ENCODE peak calls at places on chromosomes 1 and 21, in nine cellular contexts. M is kidney, V is lower lobe of right lung, Y is mammary epithelial cell, H is tibial nerve, Z is breast epithelium, U is fibroblast of lung, S is heart right ventricle, O is cardiac muscle cell. C is an unnamed sample. For H3K36me3, the result is how much of the 10 kb centered on the place peaks cover.

GRCh38 chr1:10755977-10756521 is 40.4 kb downstream of the CASZ1 start:
- DNase-seq in Y (peak), M (peak), O (no peak), S (peak), H (no peak), Z (peak), V (peak), U (peak), C (peak)

GRCh38 chr1:96632045-96632664 is 89.4 kb upstream of the PTBP2 start:
- DNase-seq in Y (no peak), U (no peak), O (no peak), M (no peak), Z (no peak), V (no peak), S (no peak), H (no peak), C (no peak)

GRCh38 chr1:169834869-169835268 is 40.2 kb upstream of the METTL18 start:
- DNase-seq in H (no peak), U (no peak), M (no peak), S (no peak), O (no peak), V (no peak), Z (no peak), Y (no peak), C (no peak)

GRCh38 chr1:109786531-109787021 is 22.9 kb upstream of the EPS8L3 start:
- DNase-seq in U (peak), O (no peak), Z (no peak), M (peak), S (no peak), H (no peak), V (peak), Y (no peak), C (no peak)

GRCh38 chr1:224328644-224329043 is 1.3 kb downstream of the NVL start:
- DNase-seq in M (no peak), U (no peak), O (no peak), Z (no peak), V (no peak), Y (no peak), H (no peak), S (no peak), C (no peak)

GRCh38 chr1:233868461-233868860 is 36.0 kb upstream of the SLC35F3 start:
- DNase-seq in O (no peak), H (no peak), Z (no peak), Y (peak), V (no peak), S (no peak), M (no peak), U (no peak), C (no peak)

GRCh38 chr1:66140072-66140471 is 347.4 kb downstream of the PDE4B start:
- DNase-seq in U (no peak), S (no peak), H (no peak), V (peak), M (no peak), O (no peak), Y (no peak), Z (no peak), C (no peak)

GRCh38 chr1:147479864-147480564 is 61.3 kb upstream of the BCL9 start:
- DNase-seq in S (no peak), U (no peak), Y (no peak), O (no peak), Z (no peak), H (no peak), V (no peak), M (no peak), C (no peak)

GRCh38 chr1:67939942-67940341 is 106.7 kb upstream of the GNG12 start:
- DNase-seq in S (no peak), U (no peak), M (no peak), H (no peak), O (no peak), Z (no peak), Y (no peak), V (no peak), C (no peak)

GRCh38 chr1:242245255-242245654 is 246.4 kb upstream of the MAP1LC3C start:
- DNase-seq in Z (no peak), O (no peak), U (no peak), H (no peak), M (no peak), Y (no peak), S (no peak), V (no peak), C (no peak)

GRCh38 chr1:233112184-233113008 is 162.0 kb downstream of the NTPCR start:
- DNase-seq in U (no peak), Y (no peak), M (no peak), H (no peak), Z (no peak), O (no peak), V (no peak), S (no peak), C (no peak)

GRCh38 chr1:38083541-38083940 is 36.9 kb upstream of the POU3F1 start:
- DNase-seq in O (no peak), Z (no peak), U (no peak), Y (no peak), M (no peak), H (no peak), V (no peak), S (no peak), C (no peak)

GRCh38 chr1:229309684-229310083 is 33.2 kb downstream of the CCSAP start:
- DNase-seq in H (no peak), Z (no peak), O (no peak), V (no peak), M (no peak), Y (no peak), S (no peak), U (no peak), C (no peak)

GRCh38 chr1:160767417-160768294 is 28.3 kb upstream of the LY9 start:
- DNase-seq in H (no peak), O (no peak), V (no peak), S (no peak), M (no peak), Z (no peak), Y (peak), U (no peak), C (peak)

DNA sequence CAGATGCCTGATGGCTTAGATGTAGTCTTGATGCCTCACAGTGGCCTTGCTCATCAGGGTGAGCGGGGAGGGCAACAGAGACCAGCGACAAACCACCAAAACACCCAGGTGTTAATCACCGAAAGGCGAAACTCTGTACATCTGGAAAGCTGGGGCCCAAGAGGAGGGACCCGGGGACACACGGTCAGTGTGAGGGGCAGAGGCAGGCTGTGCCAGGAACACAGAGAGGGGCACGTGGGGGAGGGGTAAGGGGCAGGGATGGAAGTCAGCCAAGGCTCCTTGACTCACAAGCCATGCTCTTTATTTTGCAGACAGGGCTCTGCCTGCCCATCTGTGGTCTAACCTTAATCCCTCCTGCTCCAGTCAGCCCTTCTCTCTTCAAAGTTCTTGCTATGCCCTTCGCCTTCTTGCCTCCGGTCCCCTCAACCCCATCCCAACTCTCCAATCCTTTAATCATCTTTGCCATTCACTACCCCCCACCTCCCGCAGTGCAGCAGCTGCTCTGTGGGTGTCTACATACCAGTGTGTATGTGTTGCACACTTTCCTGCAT is 4.3 kb downstream of the MEF2D start:
- DNase-seq in V (no peak), S (no peak), Z (no peak), U (no peak), M (peak), H (no peak), O (no peak), Y (no peak), C (peak)
- H3K4me3 ChIP-seq in V (peak), S (peak), Z (peak), U (no peak), M (peak), H (no peak), O (no peak), Y (no peak), C (peak)

GRCh38 chr21:46397993-46398392 is 60.7 kb upstream of the DIP2A start:
- DNase-seq in O (no peak), U (no peak), Z (no peak), S (no peak), Y (no peak), M (no peak), V (no peak), H (no peak), C (no peak)

GRCh38 chr21:46399129-46399528 is 59.6 kb upstream of the DIP2A start:
- DNase-seq in M (no peak), S (no peak), Z (no peak), Y (no peak), O (no peak), V (no peak), H (no peak), U (no peak), C (no peak)

GRCh38 chr21:46401186-46401910 is 57.3 kb upstream of the DIP2A start:
- DNase-seq in V (peak), Y (no peak), U (no peak), H (no peak), M (peak), S (no peak), O (no peak), Z (no peak), C (no peak)

GRCh38 chr21:46397211-46397905 is 61.3 kb upstream of the DIP2A start:
- DNase-seq in S (no peak), O (no peak), V (no peak), M (no peak), H (no peak), Z (no peak), U (no peak), Y (no peak), C (no peak)

GRCh38 chr21:46399686-46400085 is 59.0 kb upstream of the DIP2A start:
- DNase-seq in O (no peak), M (no peak), U (no peak), S (no peak), H (no peak), V (peak), Z (no peak), Y (peak), C (no peak)
- H3K36me3 ChIP-seq in O (under half), M (under half), U (under half), S (under half), H (under half), V (half or more), Z (under half), Y (under half), C (under half)

GRCh38 chr21:45477176-45478114 is 64.8 kb downstream of the SLC19A1 start:
- DNase-seq in Z (no peak), V (no peak), O (no peak), U (no peak), M (peak), S (no peak), H (no peak), Y (no peak), C (no peak)
- H3K4me3 ChIP-seq in Z (peak), V (peak), O (no peak), U (no peak), M (no peak), S (no peak), H (no peak), Y (no peak), C (peak)

DNA sequence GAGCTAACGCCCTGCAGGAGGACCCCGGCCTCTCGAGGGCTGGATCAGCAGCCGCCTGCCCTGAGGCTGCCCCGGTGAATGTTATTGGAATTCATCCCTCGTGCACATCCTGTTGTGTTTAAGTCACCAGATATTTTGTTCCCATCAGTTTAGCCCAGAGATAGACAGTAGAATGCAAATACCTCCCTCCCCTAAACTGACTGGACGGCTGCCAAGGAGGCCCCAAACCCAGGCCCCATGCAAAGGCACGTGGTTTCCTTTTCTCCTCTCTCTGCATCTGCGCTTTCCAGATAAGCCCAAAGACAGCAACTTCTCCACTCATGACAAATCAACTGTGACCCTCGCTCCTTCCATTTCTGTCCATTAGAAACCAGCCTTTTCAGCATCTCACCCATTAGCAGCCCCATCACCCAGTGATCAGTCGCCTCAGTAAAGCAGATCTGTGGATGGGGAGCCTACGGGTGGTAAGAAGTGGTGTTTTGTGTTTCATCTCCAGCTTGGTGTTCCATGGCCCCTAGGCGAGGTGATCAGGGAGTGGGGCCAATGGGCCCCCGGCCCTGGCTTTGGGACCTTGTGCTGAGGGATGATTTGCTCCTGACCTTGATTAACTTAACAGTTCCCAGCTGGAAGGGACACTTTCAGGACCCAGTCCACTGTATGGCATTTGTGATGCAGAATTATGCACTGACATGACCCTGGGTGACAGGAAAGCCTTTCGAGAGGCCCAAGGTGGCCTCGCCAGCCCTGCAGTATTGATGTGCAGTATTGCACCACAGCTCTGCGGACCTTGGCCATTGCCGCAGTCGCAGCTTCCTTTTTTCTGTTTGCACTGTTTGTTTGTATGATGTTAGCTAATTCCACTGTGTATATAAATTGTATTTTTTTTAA is 5.2 kb downstream of the NPPA start:
- DNase-seq in M (peak), U (peak), V (peak), Z (no peak), H (no peak), S (peak), O (no peak), Y (no peak), C (no peak)
- H3K36me3 ChIP-seq in M (half or more), U (under half), V (half or more), Z (under half), H (under half), S (under half), O (under half), Y (under half), C (under half)

GRCh38 chr1:16211824-16212223 is 628 bp downstream of the ARHGEF19 start:
- DNase-seq in Y (no peak), O (no peak), V (no peak), U (no peak), Z (no peak), S (no peak), H (no peak), M (no peak), C (no peak)
- H3K4me3 ChIP-seq in Y (no peak), O (no peak), V (peak), U (no peak), Z (peak), S (no peak), H (no peak), M (no peak), C (no peak)

DNA sequence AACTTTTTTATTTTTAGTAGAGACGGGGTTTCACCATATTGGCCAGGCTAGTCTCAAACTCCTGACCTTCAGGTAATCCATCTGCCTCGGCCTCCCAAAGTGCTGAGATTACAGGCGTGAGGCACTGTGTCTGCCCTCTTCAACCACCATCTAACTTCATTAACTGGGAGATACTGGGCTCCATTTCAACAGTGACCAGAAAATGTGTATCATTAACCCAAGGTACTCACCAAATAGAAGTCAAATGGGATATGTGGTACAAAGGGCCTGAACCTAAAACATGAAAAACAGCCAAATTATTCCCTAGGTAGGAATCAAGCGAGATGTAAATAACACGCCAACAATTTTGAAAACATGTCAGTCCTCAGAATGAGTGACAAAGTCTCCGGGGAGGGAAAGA is 1.2 kb downstream of the ILF2 start:
- DNase-seq in Z (no peak), M (peak), S (no peak), U (no peak), V (peak), O (no peak), Y (no peak), H (no peak), C (no peak)
- H3K36me3 ChIP-seq in Z (under half), M (under half), S (under half), U (under half), V (half or more), O (under half), Y (under half), H (under half), C (under half)